ENCODE peak calls at places on chromosomes 5 and 9, in nine cellular contexts. X is AG09309, T is GM06990, G is foreskin fibroblast, L is right atrium auricular region, I is left ventricle myocardium inferior, B is fibroblast of mammary gland, M is GM12865, S is PC-9. H is an unnamed sample.
A peak's percentile ranks its signal among the peaks of the same experiment; 100 is the strongest.

GRCh38 chr5:168047043-168047668 is 244.3 kb upstream of the WWC1 start:
- DNase-seq in X (no peak), T (no peak), G (no peak), L (no peak), I (no peak), B (peak; percentile 51), M (peak; percentile 52), S (peak; percentile 47), H (peak; percentile 26)

GRCh38 chr5:134004626-134005414 is at the start of gene VDAC1:
- DNase-seq in X (peak; percentile 75), T (peak; percentile 87), G (peak; percentile 87), L (peak; percentile 84), I (peak; percentile 84), B (peak; percentile 79), M (peak; percentile 89), S (peak; percentile 73), H (peak; percentile 89)

GRCh38 chr9:842918-843468 is 1.5 kb downstream of the DMRT1 start:
- DNase-seq in X (no peak), T (no peak), G (no peak), L (no peak), I (no peak), B (no peak), M (no peak), S (no peak), H (no peak)

GRCh38 chr9:70934642-70935041 is 186.8 kb downstream of the TRPM3 start:
- DNase-seq in X (no peak), T (no peak), G (no peak), L (no peak), I (no peak), B (no peak), M (no peak), S (no peak), H (no peak)

GRCh38 chr5:169325273-169325672 is 24.3 kb upstream of the SLIT3 start:
- DNase-seq in X (no peak), T (no peak), G (no peak), L (no peak), I (no peak), B (no peak), M (no peak), S (no peak), H (no peak)

GRCh38 chr5:151198861-151199260 is 25.0 kb downstream of the CCDC69 start:
- DNase-seq in X (no peak), T (no peak), G (no peak), L (peak; percentile 42), I (no peak), B (no peak), M (no peak), S (no peak), H (no peak)

GRCh38 chr9:99634185-99634584 is 187.5 kb upstream of the NR4A3 start:
- DNase-seq in X (no peak), T (peak; percentile 24), G (no peak), L (no peak), I (no peak), B (peak; percentile 6), M (no peak), S (no peak), H (no peak)

GRCh38 chr5:138954257-138955012 is 79.3 kb upstream of the LRRTM2 start:
- DNase-seq in X (no peak), T (no peak), G (no peak), L (no peak), I (no peak), B (no peak), M (no peak), S (no peak), H (no peak)

GRCh38 chr9:37420271-37421215 is 2.0 kb upstream of the GRHPR start:
- DNase-seq in X (no peak), T (no peak), G (no peak), L (no peak), I (no peak), B (no peak), M (no peak), S (no peak), H (no peak)

GRCh38 chr9:76441551-76442322 is 17.2 kb upstream of the GCNT1 start:
- DNase-seq in X (no peak), T (peak; percentile 63), G (peak; percentile 71), L (no peak), I (no peak), B (peak; percentile 88), M (peak; percentile 77), S (peak; percentile 53), H (peak; percentile 97)

GRCh38 chr9:114172981-114173833 is 17.9 kb downstream of the COL27A1 start:
- DNase-seq in X (no peak), T (no peak), G (peak; percentile 66), L (no peak), I (no peak), B (peak; percentile 75), M (no peak), S (no peak), H (peak; percentile 70)

GRCh38 chr9:96087669-96088299 is 212.3 kb downstream of the ERCC6L2 start:
- DNase-seq in X (no peak), T (no peak), G (no peak), L (no peak), I (no peak), B (no peak), M (no peak), S (no peak), H (no peak)

GRCh38 chr5:148381906-148382305 is 1.9 kb upstream of the FBXO38 start:
- DNase-seq in X (no peak), T (no peak), G (no peak), L (no peak), I (no peak), B (no peak), M (no peak), S (no peak), H (no peak)

GRCh38 chr5:8329773-8330172 is 460.8 kb downstream of the MTRR start:
- DNase-seq in X (no peak), T (no peak), G (peak; percentile 24), L (no peak), I (no peak), B (peak; percentile 6), M (no peak), S (no peak), H (no peak)

GRCh38 chr9:32899181-32899580 is 102.2 kb downstream of the APTX start:
- DNase-seq in X (no peak), T (no peak), G (no peak), L (no peak), I (no peak), B (peak; percentile 23), M (no peak), S (no peak), H (peak; percentile 56)

GRCh38 chr9:32423371-32423770 is 38.9 kb downstream of the ACO1 start:
- DNase-seq in X (no peak), T (no peak), G (peak; percentile 22), L (no peak), I (no peak), B (no peak), M (no peak), S (no peak), H (peak; percentile 42)

GRCh38 chr5:145347026-145347616 is 488.0 kb downstream of the PRELID2 start:
- DNase-seq in X (peak; percentile 51), T (no peak), G (peak; percentile 31), L (no peak), I (no peak), B (peak; percentile 55), M (peak; percentile 10), S (peak; percentile 12), H (peak; percentile 59)

GRCh38 chr5:149936700-149937091 is 7.9 kb downstream of the PDE6A start:
- DNase-seq in X (no peak), T (no peak), G (no peak), L (no peak), I (no peak), B (peak; percentile 56), M (no peak), S (no peak), H (peak; percentile 40)

GRCh38 chr9:37511006-37511714 is 25.4 kb downstream of the POLR1E start:
- DNase-seq in X (no peak), T (no peak), G (no peak), L (no peak), I (no peak), B (no peak), M (peak; percentile 48), S (no peak), H (no peak)

GRCh38 chr9:37968228-37968672 is 64.3 kb upstream of the SLC25A51 start:
- DNase-seq in X (peak; percentile 52), T (no peak), G (peak; percentile 68), L (no peak), I (no peak), B (peak; percentile 86), M (no peak), S (no peak), H (peak; percentile 69)

GRCh38 chr5:142694092-142694856 is 8.4 kb upstream of the FGF1 start:
- DNase-seq in X (no peak), T (no peak), G (no peak), L (no peak), I (no peak), B (no peak), M (no peak), S (no peak), H (no peak)
- TF ChIP-seq CTCF in X (peak; percentile 25), T (no peak), G (no peak), L (no peak), I (peak; percentile 19), B (no peak), M (no peak), S (peak; percentile 29), H (no peak)

DNA sequence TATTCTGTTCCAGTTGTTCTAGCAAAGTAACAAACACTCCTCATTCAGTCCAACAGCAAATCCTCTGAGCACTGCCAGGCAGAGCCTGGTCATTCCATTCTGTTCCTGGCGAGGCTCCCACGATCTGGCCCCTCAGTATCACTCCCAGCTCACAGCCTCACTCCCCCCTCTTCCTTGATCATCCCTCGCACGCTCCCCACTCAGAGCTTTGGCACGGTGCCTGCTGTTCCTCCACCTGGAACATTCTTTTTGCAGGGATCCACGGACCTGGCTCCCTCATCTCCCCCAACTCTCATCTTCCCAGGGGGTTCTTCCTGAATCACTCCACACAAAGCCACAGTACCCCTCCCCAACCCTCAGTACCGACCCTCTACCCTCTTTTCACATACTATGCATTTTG is 192.3 kb downstream of the ATPSCKMT start:
- DNase-seq in X (no peak), T (no peak), G (no peak), L (no peak), I (no peak), B (no peak), M (no peak), S (no peak), H (no peak)
- H3K4me3 ChIP-seq in X (no peak overlapping the region), T (no peak overlapping the region), G (no peak overlapping the region), L (no peak overlapping the region), I (no peak overlapping the region), B (no peak overlapping the region), M (no peak overlapping the region), S (no peak overlapping the region), H (no peak overlapping the region)

GRCh38 chr9:28774433-28775029 is 1201.2 kb upstream of the C9orf72 start:
- DNase-seq in X (no peak), T (no peak), G (no peak), L (no peak), I (no peak), B (peak; percentile 49), M (peak; percentile 22), S (no peak), H (peak; percentile 31)
- TF ChIP-seq CTCF in X (peak; percentile 4), T (peak; percentile 42), G (peak; percentile 44), L (peak; percentile 20), I (peak; percentile 47), B (peak; percentile 61), M (peak; percentile 36), S (peak; percentile 36), H (peak; percentile 50)

DNA sequence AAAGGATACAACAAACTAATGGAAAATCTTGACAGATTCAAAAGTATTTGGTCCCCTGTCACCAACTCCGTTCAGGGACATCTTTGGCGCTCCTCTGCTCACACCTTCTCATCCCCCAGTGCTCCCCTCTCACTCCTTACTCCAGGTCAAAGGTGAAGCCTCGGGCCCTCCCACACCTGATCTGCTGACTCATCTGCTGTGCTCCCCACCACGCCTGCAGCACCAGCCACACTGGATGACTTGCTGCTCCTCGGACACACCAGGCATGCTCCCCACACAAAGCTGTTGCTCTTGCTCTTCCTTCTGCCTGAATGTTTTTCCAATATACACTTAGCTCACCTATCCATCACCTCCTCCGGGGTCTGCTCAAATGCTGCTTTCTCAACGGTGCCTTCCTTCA is 123.4 kb downstream of the ESM1 start:
- DNase-seq in X (no peak), T (no peak), G (no peak), L (no peak), I (no peak), B (no peak), M (no peak), S (no peak), H (peak; percentile 51)
- H3K4me3 ChIP-seq in X (no peak overlapping the region), T (no peak overlapping the region), G (no peak overlapping the region), L (no peak overlapping the region), I (no peak overlapping the region), B (no peak overlapping the region), M (no peak overlapping the region), S (no peak overlapping the region), H (no peak overlapping the region)